ENCODE peak calls at places on chromosome 17, in six cellular contexts. C is lower leg skin, E is right cardiac atrium, L is neural progenitor cell, V is body of pancreas, D is fibroblast of pulmonary artery. P is an unnamed sample.

GRCh38 chr17:44919885-44920564 is 4.7 kb upstream of the GFAP start:
- DNase-seq in C (peak; percentile 92), E (peak; percentile 90), L (peak; percentile 88), V (peak; percentile 82), D (peak; percentile 87), P (peak; percentile 47)

GRCh38 chr17:45288825-45289224 is 26.9 kb upstream of the SPATA32 start:
- DNase-seq in C (no peak), E (no peak), L (no peak), V (peak; percentile 45), D (no peak), P (no peak)

GRCh38 chr17:27244481-27245223 is 49.3 kb upstream of the WSB1 start:
- DNase-seq in C (peak; percentile 88), E (peak; percentile 90), L (peak; percentile 33), V (peak; percentile 45), D (peak; percentile 100), P (no peak)

GRCh38 chr17:16492613-16493290 is 759 bp upstream of the LRRC75A start:
- DNase-seq in C (no peak), E (no peak), L (no peak), V (no peak), D (no peak), P (no peak)

GRCh38 chr17:34235389-34236028 is 19.6 kb upstream of the CCL2 start:
- DNase-seq in C (no peak), E (peak; percentile 87), L (peak; percentile 40), V (peak; percentile 56), D (peak; percentile 84), P (no peak)

GRCh38 chr17:79994602-79995001 is 41.1 kb downstream of the TBC1D16 start:
- DNase-seq in C (no peak), E (no peak), L (no peak), V (no peak), D (no peak), P (no peak)

GRCh38 chr17:50802609-50803571 is 32.5 kb upstream of the WFIKKN2 start:
- DNase-seq in C (no peak), E (no peak), L (no peak), V (no peak), D (no peak), P (no peak)

GRCh38 chr17:12958786-12959185 is 59.0 kb downstream of the ELAC2 start:
- DNase-seq in C (no peak), E (no peak), L (no peak), V (no peak), D (no peak), P (no peak)

GRCh38 chr17:45013021-45013997 is 38.1 kb downstream of the DCAKD start:
- DNase-seq in C (no peak), E (peak; percentile 81), L (peak; percentile 35), V (no peak), D (no peak), P (no peak)

GRCh38 chr17:42760652-42761581 is at the start of gene RAMP2:
- DNase-seq in C (peak; percentile 89), E (peak; percentile 83), L (peak; percentile 75), V (no peak), D (no peak), P (peak; percentile 53)

GRCh38 chr17:14201595-14201994 is 35.1 kb downstream of the CDRT15 start:
- DNase-seq in C (no peak), E (peak; percentile 41), L (no peak), V (no peak), D (no peak), P (no peak)

GRCh38 chr17:50331085-50331791 is 14.7 kb upstream of the XYLT2 start:
- DNase-seq in C (no peak), E (no peak), L (no peak), V (no peak), D (peak; percentile 81), P (no peak)

GRCh38 chr17:79461041-79461440 is 149.8 kb downstream of the RBFOX3 start:
- DNase-seq in C (no peak), E (no peak), L (no peak), V (no peak), D (peak; percentile 1), P (no peak)

GRCh38 chr17:29214215-29215146 is 32.2 kb upstream of the CRYBA1 start:
- DNase-seq in C (peak; percentile 53), E (peak; percentile 58), L (no peak), V (no peak), D (no peak), P (no peak)

GRCh38 chr17:20935740-20936139 is 107.1 kb downstream of the USP22 start:
- DNase-seq in C (no peak), E (no peak), L (no peak), V (no peak), D (peak; percentile 86), P (no peak)

GRCh38 chr17:412211-413015 is 59.8 kb upstream of the RPH3AL start:
- DNase-seq in C (no peak), E (no peak), L (peak; percentile 77), V (peak; percentile 54), D (peak; percentile 75), P (peak; percentile 68)

GRCh38 chr17:50931003-50931878 is 65.1 kb upstream of the TOB1 start:
- DNase-seq in C (peak; percentile 95), E (peak; percentile 95), L (peak; percentile 95), V (peak; percentile 88), D (peak; percentile 88), P (no peak)

GRCh38 chr17:21134559-21134958 is 7.8 kb downstream of the DHRS7B start:
- DNase-seq in C (no peak), E (no peak), L (no peak), V (no peak), D (no peak), P (no peak)

GRCh38 chr17:44219126-44219635 is 294 bp downstream of the UBTF start:
- DNase-seq in C (peak; percentile 93), E (peak; percentile 90), L (peak; percentile 93), V (peak; percentile 71), D (peak; percentile 70), P (peak; percentile 65)

GRCh38 chr17:76414334-76415295 is 30.2 kb downstream of the SPHK1 start:
- DNase-seq in C (no peak), E (peak; percentile 96), L (peak; percentile 21), V (peak; percentile 51), D (peak; percentile 65), P (no peak)

GRCh38 chr17:45246338-45246737 is 15.6 kb downstream of the SPATA32 start:
- DNase-seq in C (no peak), E (peak; percentile 40), L (no peak), V (no peak), D (no peak), P (no peak)

GRCh38 chr17:76274559-76274956 is 9.4 kb downstream of the UBALD2 start:
- DNase-seq in C (no peak), E (peak; percentile 26), L (no peak), V (no peak), D (no peak), P (no peak)

GRCh38 chr17:19457046-19457445 is 46.0 kb downstream of the RNF112 start:
- DNase-seq in C (no peak), E (no peak), L (no peak), V (no peak), D (no peak), P (no peak)

DNA sequence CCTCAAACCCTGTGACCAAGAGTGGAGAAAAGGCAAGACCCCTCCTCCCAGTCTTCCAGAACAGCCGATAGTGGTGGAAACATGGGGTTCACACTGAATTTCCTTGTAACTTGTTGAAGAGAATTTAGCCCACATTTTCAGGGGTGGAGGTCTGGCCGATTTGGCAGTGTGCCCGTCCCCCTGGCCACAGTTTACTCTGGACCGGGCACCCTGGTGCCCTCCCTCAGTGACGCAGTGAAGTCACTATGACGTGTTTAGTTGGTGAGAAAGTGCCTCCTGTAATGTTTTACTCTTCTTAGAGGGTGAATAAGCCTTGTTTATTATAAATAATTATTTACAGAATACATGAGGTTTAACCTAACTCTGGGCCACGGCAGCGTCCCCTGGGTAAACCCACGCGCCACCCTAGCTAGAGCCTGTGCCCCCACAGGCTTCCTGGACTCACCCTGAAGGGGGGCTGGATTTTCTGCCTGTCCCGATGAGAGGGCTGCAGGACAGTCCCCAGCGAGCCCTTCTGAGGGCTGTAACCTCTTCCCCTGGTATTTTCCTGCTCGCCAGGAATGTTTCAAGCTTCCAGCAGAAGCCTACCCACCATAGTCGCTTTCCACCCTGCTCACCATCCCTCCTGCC is 316.9 kb downstream of the SEC14L1 start:
- DNase-seq in C (no peak), E (no peak), L (no peak), V (no peak), D (no peak), P (no peak)
- H3K4me3 ChIP-seq in C (no peak overlapping the region), E (no peak overlapping the region), L (no peak overlapping the region), V (no peak overlapping the region), D (no peak overlapping the region), P (peak overlapping the region; percentile 44)

DNA sequence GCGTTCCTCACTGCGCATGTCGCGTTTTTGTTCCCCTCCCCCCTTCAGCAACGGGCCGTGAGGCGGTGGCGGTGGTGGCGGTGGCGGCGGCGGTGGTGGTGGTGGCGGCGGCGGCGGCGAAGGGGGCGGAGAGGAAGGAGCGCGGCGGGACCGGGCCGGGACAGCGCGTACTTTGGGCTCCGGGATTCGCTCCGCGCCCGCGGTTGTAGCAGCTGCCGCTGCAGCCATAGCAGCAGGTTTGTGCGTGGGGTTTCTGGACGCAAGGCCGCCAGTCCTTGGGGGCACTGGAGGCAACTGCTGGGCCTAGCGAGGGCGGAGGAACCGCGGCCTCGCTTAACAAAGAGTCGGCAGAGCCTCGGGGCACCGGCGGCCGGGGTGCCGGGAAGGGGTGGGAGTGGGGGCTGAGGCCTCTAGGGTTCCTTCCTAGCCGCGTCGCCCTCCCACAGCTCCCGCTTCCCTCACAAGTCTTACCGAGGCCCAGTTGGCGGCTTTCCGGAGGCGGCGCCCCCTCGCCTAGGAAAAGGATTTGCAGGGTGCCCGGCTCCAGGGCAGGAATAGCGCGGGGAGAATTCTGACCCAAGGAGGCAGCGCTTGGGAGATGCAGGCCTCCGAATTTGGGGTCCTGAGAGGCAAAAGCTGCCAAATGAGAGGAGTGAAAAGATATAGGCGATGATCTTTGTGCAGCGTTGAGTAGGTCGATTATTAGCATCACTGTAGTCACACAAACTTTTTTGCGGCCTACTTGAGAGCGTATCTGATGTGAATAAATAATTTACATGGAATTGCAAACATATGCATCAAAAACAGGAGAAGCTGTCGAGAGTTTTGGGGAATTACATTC is at the start of gene DDX42:
- DNase-seq in C (peak; percentile 97), E (peak; percentile 95), L (peak; percentile 95), V (peak; percentile 92), D (peak; percentile 62), P (peak; percentile 92)
- H3K4me3 ChIP-seq in C (peak within 1 kb of the TSS; percentile 86), E (peak within 1 kb of the TSS; percentile 82), L (peak within 1 kb of the TSS; percentile 73), V (peak within 1 kb of the TSS; percentile 62), D (peak within 1 kb of the TSS; percentile 81), P (peak within 1 kb of the TSS; percentile 97)

DNA sequence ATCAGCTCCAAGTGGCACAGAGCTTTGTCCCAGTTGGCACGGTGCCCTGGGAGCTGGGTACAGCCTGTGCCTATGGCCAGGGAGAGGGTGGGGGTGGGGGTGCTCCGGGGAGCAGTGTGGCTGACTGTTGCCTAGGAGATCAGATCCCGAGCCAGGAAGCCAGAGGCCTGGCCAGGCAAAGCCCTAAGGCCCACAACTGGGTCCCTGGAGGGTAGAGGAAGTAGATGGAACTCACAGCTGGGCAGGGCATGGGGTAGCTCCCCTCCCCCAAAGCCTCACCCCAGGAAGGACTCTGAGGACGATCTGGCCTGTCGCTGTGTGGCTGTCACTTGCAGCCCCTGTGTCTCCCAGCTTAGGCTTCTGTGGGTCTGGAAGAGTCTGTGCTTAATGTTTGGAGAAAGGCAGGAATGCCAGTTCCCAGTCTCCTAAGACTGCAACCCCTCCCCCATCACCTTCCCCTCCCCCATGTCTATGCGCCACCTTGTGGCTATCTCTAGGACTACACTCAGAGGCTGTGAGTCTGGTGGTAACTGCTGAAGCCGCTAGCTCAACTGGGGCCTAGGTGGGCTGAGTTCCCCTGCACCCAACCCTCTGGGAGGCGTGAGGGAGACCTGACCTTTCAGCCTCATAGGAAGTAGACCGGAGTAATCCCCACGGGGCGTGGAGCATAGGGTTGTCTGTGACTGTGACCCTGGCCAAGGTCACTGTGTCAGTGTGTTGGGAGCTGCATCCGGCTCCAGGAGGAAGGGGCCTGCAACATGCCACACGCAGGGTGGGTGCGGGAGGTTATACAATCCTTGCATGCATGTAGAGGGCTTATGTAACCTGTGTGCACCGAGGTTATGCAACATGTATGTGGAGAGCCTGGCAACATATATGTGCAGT is 12.7 kb downstream of the THRA start:
- DNase-seq in C (no peak), E (peak; percentile 91), L (peak; percentile 86), V (peak; percentile 93), D (peak; percentile 68), P (peak; percentile 69)
- H3K4me3 ChIP-seq in C (no peak overlapping the region), E (no peak overlapping the region), L (no peak overlapping the region), V (no peak overlapping the region), D (no peak overlapping the region), P (no peak overlapping the region)

GRCh38 chr17:82658331-82658730 is 10.1 kb upstream of the WDR45B start:
- DNase-seq in C (no peak), E (no peak), L (no peak), V (no peak), D (no peak), P (no peak)
- H3K4me3 ChIP-seq in C (no peak overlapping the region), E (no peak overlapping the region), L (no peak overlapping the region), V (no peak overlapping the region), D (no peak overlapping the region), P (no peak overlapping the region)